ENCODE peak calls at places on chromosome 6, in seven cellular contexts. Z is mesendoderm, P is neuronal stem cell, U is mesenchymal stem cell, Y is trophoblast cell, H is H9, M is H1. R is an unnamed sample.

GRCh38 chr6:31737315-31738047 is 1.2 kb upstream of the CLIC1 start:
- DNase-seq in M (no peak), Y (no peak), H (peak; percentile 58), P (peak; percentile 65), U (peak; percentile 82), Z (peak; percentile 68), R (no peak)

GRCh38 chr6:82067021-82067420 is 180.5 kb downstream of the IBTK start:
- DNase-seq in Z (no peak), P (no peak), Y (no peak), M (no peak), H (no peak), U (no peak), R (peak; percentile 3)

GRCh38 chr6:20946037-20946436 is 411.8 kb downstream of the CDKAL1 start:
- DNase-seq in Z (peak; percentile 52), P (no peak), Y (no peak), U (peak; percentile 52), M (no peak), H (no peak), R (peak; percentile 53)

GRCh38 chr6:43021270-43022047 is at the start of gene RRP36:
- DNase-seq in U (peak; percentile 83), M (no peak), Y (peak; percentile 81), Z (peak; percentile 86), H (peak; percentile 82), P (peak; percentile 61), R (peak; percentile 58)

GRCh38 chr6:53041356-53041755 is 23.8 kb upstream of the FBXO9 start:
- DNase-seq in Z (no peak), Y (no peak), M (no peak), P (no peak), U (peak; percentile 31), H (no peak), R (peak; percentile 74)

GRCh38 chr6:52649521-52649920 is 21.4 kb upstream of the TMEM14A start:
- DNase-seq in Z (no peak), H (no peak), Y (no peak), M (no peak), P (no peak), U (peak; percentile 79), R (peak; percentile 50)

GRCh38 chr6:42017021-42017643 is 33.2 kb upstream of the TAF8 start:
- DNase-seq in Y (no peak), H (no peak), M (no peak), Z (no peak), P (no peak), U (peak; percentile 90), R (peak; percentile 90)

GRCh38 chr6:40477246-40478126 is 109.7 kb downstream of the LRFN2 start:
- DNase-seq in P (peak; percentile 4), U (peak; percentile 36), M (peak; percentile 25), H (peak; percentile 74), Y (no peak), Z (peak; percentile 83), R (no peak)

GRCh38 chr6:19408331-19408730 is 428.8 kb upstream of the ID4 start:
- DNase-seq in H (no peak), Z (no peak), P (no peak), Y (no peak), U (no peak), M (no peak), R (no peak)

GRCh38 chr6:56767435-56767834 is 124.7 kb upstream of the DST start:
- DNase-seq in H (no peak), M (no peak), P (no peak), Y (no peak), Z (no peak), U (no peak), R (no peak)

GRCh38 chr6:82144852-82145332 is 102.7 kb downstream of the IBTK start:
- DNase-seq in H (no peak), Z (peak; percentile 58), U (peak; percentile 96), Y (peak; percentile 42), P (no peak), M (no peak), R (peak; percentile 93)

GRCh38 chr6:169162968-169163903 is 90.4 kb downstream of the THBS2 start:
- DNase-seq in P (no peak), M (no peak), U (peak; percentile 85), Z (no peak), Y (peak; percentile 78), H (peak; percentile 16), R (peak; percentile 99)

GRCh38 chr6:11085758-11086435 is 7.7 kb upstream of the SMIM13 start:
- DNase-seq in U (peak; percentile 57), M (no peak), P (no peak), Z (peak; percentile 31), H (no peak), Y (no peak), R (peak; percentile 79)

GRCh38 chr6:153816306-153816845 is 222.7 kb upstream of the OPRM1 start:
- DNase-seq in M (no peak), U (no peak), H (no peak), Y (no peak), P (no peak), Z (no peak), R (no peak)

GRCh38 chr6:136016228-136017225 is 165.0 kb downstream of the PDE7B start:
- DNase-seq in U (no peak), M (no peak), H (peak; percentile 31), Y (no peak), P (no peak), Z (peak; percentile 46), R (no peak)

GRCh38 chr6:162681447-162681846 is 46.1 kb downstream of the PRKN start:
- DNase-seq in Z (no peak), P (no peak), Y (no peak), U (no peak), M (no peak), H (no peak), R (no peak)

GRCh38 chr6:144194293-144194828 is 44.0 kb downstream of the STX11 start:
- DNase-seq in M (no peak), U (no peak), Z (peak; percentile 26), H (peak; percentile 41), P (no peak), Y (no peak), R (no peak)

GRCh38 chr6:170261643-170262480 is 29.0 kb downstream of the DLL1 start:
- DNase-seq in P (no peak), H (no peak), M (no peak), Y (no peak), U (no peak), Z (no peak), R (no peak)

GRCh38 chr6:80197474-80197873 is 91.0 kb downstream of the BCKDHB start:
- DNase-seq in U (no peak), Y (no peak), H (no peak), P (no peak), Z (no peak), M (no peak), R (peak; percentile 10)

GRCh38 chr6:142476446-142476845 is 174.6 kb downstream of the ADGRG6 start:
- DNase-seq in P (no peak), H (no peak), Z (no peak), Y (no peak), U (no peak), M (no peak), R (no peak)
- H3K23ac ChIP-seq in P (no peak overlapping the region), H (no peak overlapping the region), Z (no peak overlapping the region), Y (no peak overlapping the region), U (no peak overlapping the region), M (no peak overlapping the region), R (no peak overlapping the region)

GRCh38 chr6:12152023-12152960 is 137.9 kb upstream of the EDN1 start:
- DNase-seq in Y (no peak), U (no peak), H (no peak), P (no peak), Z (peak; percentile 76), M (no peak), R (no peak)

GRCh38 chr6:12151433-12151820 is 138.7 kb upstream of the EDN1 start:
- DNase-seq in M (no peak), Y (no peak), U (no peak), H (no peak), P (no peak), Z (no peak), R (no peak)

GRCh38 chr6:12149944-12150510 is 137.9 kb downstream of the HIVEP1 start:
- DNase-seq in P (no peak), M (no peak), H (no peak), Y (no peak), U (no peak), Z (no peak), R (no peak)

GRCh38 chr6:12148841-12149240 is 136.7 kb downstream of the HIVEP1 start:
- DNase-seq in U (peak; percentile 28), P (no peak), H (no peak), Z (no peak), M (no peak), Y (no peak), R (no peak)

DNA sequence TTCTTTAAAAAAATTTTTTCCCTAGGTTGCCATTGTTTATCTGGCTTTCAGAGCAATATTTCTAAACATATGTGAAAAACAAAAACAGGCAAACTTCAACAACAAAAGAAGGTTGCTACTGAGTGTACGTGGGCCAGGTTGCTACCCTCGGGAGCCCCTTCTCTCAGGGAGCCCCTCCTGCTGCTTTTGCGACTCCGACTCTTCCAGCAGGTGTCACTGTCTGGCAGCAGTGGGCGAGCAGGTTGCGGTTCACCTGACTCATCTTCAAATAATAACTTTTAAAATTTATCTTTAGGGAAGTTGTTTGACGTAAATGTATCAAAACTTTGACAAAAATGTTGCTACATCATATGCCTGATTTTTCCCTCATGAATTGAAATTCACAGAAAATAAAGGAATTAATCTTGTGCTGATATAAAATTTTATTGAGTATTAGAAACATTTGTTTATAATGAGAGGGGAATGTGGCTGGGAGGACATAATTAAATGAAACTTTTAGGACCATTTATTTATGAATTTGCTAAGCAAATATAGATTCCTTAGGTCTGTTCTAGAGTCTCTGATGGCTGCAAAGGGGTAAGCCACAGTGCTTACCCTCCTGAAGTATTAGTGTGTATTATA is 138.8 kb downstream of the HIVEP1 start:
- DNase-seq in H (peak; percentile 63), Z (peak; percentile 66), U (peak; percentile 21), P (no peak), M (no peak), Y (no peak), R (no peak)
- H3K23ac ChIP-seq in H (no peak overlapping the region), Z (no peak overlapping the region), U (no peak overlapping the region), P (no peak overlapping the region), M (no peak overlapping the region), Y (no peak overlapping the region), R (no peak overlapping the region)

DNA sequence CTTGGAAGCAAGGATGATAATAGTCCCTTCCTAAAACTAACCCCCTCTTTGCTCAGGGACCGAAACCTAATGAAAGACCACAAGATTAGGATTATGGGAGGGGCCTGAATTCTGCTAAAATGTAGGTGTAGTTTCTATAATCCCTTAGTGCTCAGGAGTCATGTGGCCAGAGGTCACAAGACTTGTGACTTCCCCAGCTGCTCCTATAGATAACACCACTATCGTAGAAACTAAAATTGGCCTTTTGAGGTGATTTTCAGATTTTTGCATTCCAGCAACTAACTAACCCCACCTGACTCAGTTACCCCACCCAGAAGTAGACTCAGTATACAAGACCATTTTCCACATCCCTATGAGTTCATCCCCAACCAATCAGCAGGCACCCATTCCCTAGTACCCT is 42.1 kb downstream of the MDN1 start:
- DNase-seq in M (no peak), Z (no peak), Y (no peak), H (no peak), U (no peak), P (no peak), R (no peak)
- H3K23ac ChIP-seq in M (no peak overlapping the region), Z (no peak overlapping the region), Y (no peak overlapping the region), H (no peak overlapping the region), U (no peak overlapping the region), P (no peak overlapping the region), R (no peak overlapping the region)

GRCh38 chr6:156024339-156024738 is 568.7 kb upstream of the NOX3 start:
- DNase-seq in M (no peak), Z (no peak), U (no peak), P (no peak), Y (no peak), H (no peak), R (no peak)
- H3K23ac ChIP-seq in M (no peak overlapping the region), Z (no peak overlapping the region), U (no peak overlapping the region), P (no peak overlapping the region), Y (no peak overlapping the region), H (no peak overlapping the region), R (no peak overlapping the region)